ENCODE peak calls at places on chromosome 6, in five cellular contexts. A is H9, C is mesenchymal stem cell, F is neuronal stem cell, I is trophoblast cell. T is an unnamed sample.

GRCh38 chr6:26118999-26119398 is 31.8 kb downstream of the HFE start:
- DNase-seq in I (no peak), A (no peak), F (no peak), C (no peak), T (no peak)

GRCh38 chr6:44072959-44073611 is 54.2 kb downstream of the MRPL14 start:
- DNase-seq in I (peak), C (peak), F (peak), A (peak), T (peak)

GRCh38 chr6:66662196-66662595 is 955.2 kb upstream of the EYS start:
- DNase-seq in A (no peak), C (peak), I (no peak), F (no peak), T (no peak)

GRCh38 chr6:32127717-32128592 is at the start of gene ATF6B:
- DNase-seq in C (peak), F (peak), A (peak), I (peak), T (peak)

GRCh38 chr6:101435028-101435427 is 41.5 kb downstream of the GRIK2 start:
- DNase-seq in F (no peak), C (no peak), I (no peak), A (no peak), T (no peak)

GRCh38 chr6:127198549-127198948 is 68.1 kb upstream of the RNF146 start:
- DNase-seq in A (no peak), C (peak), I (no peak), F (no peak), T (no peak)

GRCh38 chr6:41673704-41674000 is 35.4 kb downstream of the MDFI start:
- DNase-seq in A (no peak), I (no peak), F (no peak), C (no peak), T (no peak)

GRCh38 chr6:7332090-7332745 is 19.2 kb upstream of the SSR1 start:
- DNase-seq in C (no peak), A (no peak), I (no peak), F (no peak), T (no peak)

GRCh38 chr6:14647311-14647710 is 529.7 kb downstream of the CD83 start:
- DNase-seq in C (no peak), F (no peak), I (no peak), A (no peak), T (no peak)

GRCh38 chr6:118562959-118563358 is 14.9 kb downstream of the PLN start:
- DNase-seq in A (no peak), F (no peak), I (no peak), C (peak), T (no peak)

GRCh38 chr6:26392932-26393636 is 9.0 kb upstream of the BTN3A1 start:
- DNase-seq in I (no peak), A (no peak), F (no peak), C (no peak), T (no peak)

GRCh38 chr6:75296811-75297779 is 12.5 kb upstream of the TMEM30A start:
- DNase-seq in A (no peak), C (peak), F (peak), I (no peak), T (no peak)

GRCh38 chr6:292506-293184 is 358 bp downstream of the DUSP22 start:
- DNase-seq in I (peak), F (peak), C (peak), A (peak), T (no peak)

GRCh38 chr6:79668381-79668780 is 37.3 kb downstream of the SH3BGRL2 start:
- DNase-seq in I (no peak), F (no peak), A (no peak), C (no peak), T (no peak)

GRCh38 chr6:27761391-27761790 is 150.8 kb downstream of the OR2B2 start:
- DNase-seq in I (no peak), C (no peak), A (no peak), F (no peak), T (no peak)

GRCh38 chr6:21887301-21888185 is 294.0 kb downstream of the SOX4 start:
- DNase-seq in C (no peak), A (no peak), I (no peak), F (no peak), T (no peak)

GRCh38 chr6:106510090-106510970 is 119.0 kb downstream of the RTN4IP1 start:
- DNase-seq in A (peak), I (peak), F (peak), C (peak), T (no peak)

GRCh38 chr6:43744931-43745727 is 24.9 kb upstream of the VEGFA start:
- DNase-seq in A (peak), C (no peak), F (no peak), I (no peak), T (peak)

GRCh38 chr6:56693246-56693607 is 50.5 kb upstream of the DST start:
- DNase-seq in A (no peak), F (no peak), C (peak), I (peak), T (no peak)

GRCh38 chr6:90993771-90994170 is 406.9 kb upstream of the MAP3K7 start:
- DNase-seq in I (no peak), F (no peak), C (peak), A (no peak), T (no peak)

GRCh38 chr6:17940151-17940791 is 47.2 kb downstream of the KIF13A start:
- DNase-seq in C (no peak), A (no peak), I (no peak), F (no peak), T (no peak)

GRCh38 chr6:53103993-53104675 is 38.9 kb downstream of the FBXO9 start:
- DNase-seq in A (no peak), I (no peak), C (peak), F (no peak), T (no peak)

GRCh38 chr6:150033197-150033771 is 8.0 kb upstream of the RAET1L start:
- DNase-seq in F (no peak), A (peak), C (no peak), I (no peak), T (no peak)

GRCh38 chr6:93418448-93419303 is 683 bp downstream of the EPHA7 start:
- DNase-seq in A (peak), F (peak), I (no peak), C (peak), T (peak)

GRCh38 chr6:150391890-150392289 is 23.1 kb downstream of the IYD start:
- DNase-seq in A (no peak), I (no peak), C (no peak), F (no peak), T (no peak)

GRCh38 chr6:166760288-166760687 is 133.2 kb upstream of the RPS6KA2 start:
- DNase-seq in F (no peak), I (no peak), C (no peak), A (no peak), T (no peak)

GRCh38 chr6:158322724-158323560 is 10.7 kb downstream of the TULP4 start:
- DNase-seq in A (no peak), C (peak), I (no peak), F (no peak), T (no peak)

GRCh38 chr6:39051399-39052122 is 3.0 kb downstream of the GLP1R start:
- DNase-seq in I (no peak), A (no peak), C (no peak), F (no peak), T (no peak)

GRCh38 chr6:138774370-138774769 is 801 bp downstream of the CCDC28A start:
- DNase-seq in I (no peak), A (no peak), C (no peak), F (no peak), T (no peak)

GRCh38 chr6:122749451-122750050 is 30.0 kb upstream of the FABP7 start:
- DNase-seq in I (no peak), A (no peak), F (no peak), C (peak), T (no peak)

GRCh38 chr6:138662474-138662873 is 111.1 kb upstream of the CCDC28A start:
- DNase-seq in A (no peak), I (peak), C (peak), F (no peak), T (no peak)

GRCh38 chr6:105250523-105250922 is 70.7 kb upstream of the POPDC3 start:
- DNase-seq in A (no peak), F (no peak), C (peak), I (peak), T (no peak)

GRCh38 chr6:88161921-88162320 is 4.2 kb downstream of the CNR1 start:
- DNase-seq in A (no peak), I (no peak), C (no peak), F (no peak), T (no peak)

GRCh38 chr6:162085561-162085960 is 642.0 kb downstream of the PRKN start:
- DNase-seq in C (no peak), A (no peak), F (no peak), I (no peak), T (no peak)

DNA sequence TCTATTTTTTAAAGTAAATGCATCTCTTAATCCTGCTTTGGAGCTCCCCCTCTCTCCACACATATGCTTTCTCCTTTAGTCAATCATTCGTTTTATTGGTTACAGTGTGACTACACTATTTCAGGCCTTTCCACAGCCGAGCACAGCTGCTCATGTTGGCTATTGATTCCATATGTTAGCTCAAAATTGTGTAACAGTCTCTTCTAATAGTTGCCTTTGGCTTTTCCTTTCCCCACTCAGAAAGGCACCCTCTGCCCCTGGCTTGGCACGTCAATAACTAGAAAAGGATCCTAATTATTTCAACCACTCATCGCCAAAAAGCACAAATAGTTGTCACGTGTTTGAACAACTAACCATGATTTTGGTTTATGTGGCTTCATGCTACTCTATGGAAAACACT is 410.3 kb upstream of the SLC35B3 start:
- DNase-seq in A (no peak), I (no peak), C (no peak), F (no peak), T (no peak)
- H2BK12ac ChIP-seq in A (no peak), I (no peak), C (no peak), F (no peak), T (no peak)

DNA sequence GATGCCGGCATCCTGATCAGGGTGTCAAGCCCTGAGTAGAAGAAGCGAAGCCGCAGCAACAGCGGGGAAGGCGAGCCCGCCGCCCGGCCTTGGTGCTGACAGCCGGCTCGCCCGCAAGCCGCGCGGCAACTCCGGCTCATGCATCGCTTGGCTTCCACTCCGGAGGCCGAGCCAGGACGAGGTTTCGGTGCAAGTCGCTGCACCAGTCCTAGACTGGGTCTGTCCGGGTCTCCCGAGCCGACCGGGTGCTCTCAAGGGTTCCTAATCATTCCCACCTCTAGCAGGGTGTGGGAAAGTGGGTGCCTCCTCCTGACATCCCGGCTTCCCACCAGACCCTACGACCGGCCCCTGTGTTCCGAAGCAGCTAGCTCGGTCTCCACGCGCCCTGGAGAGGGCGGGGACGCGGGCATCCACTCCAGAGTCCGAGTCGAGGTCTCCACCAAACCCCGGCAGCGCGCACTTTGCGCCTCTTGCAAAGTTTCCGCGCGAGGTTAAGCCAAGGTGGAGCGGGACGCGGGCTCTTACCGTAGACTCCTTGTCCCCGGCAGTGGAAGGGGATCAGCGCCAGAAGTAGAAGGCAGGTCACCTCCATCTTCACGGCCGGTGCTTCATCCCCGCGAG is 1.4 kb downstream of the MDGA1 start:
- DNase-seq in F (no peak), I (no peak), C (peak), A (peak), T (no peak)
- H3K9ac ChIP-seq in F (peak), I (no peak), C (peak), A (no peak), T (no peak)

GRCh38 chr6:11976489-11976888 is 35.6 kb upstream of the HIVEP1 start:
- DNase-seq in C (no peak), A (no peak), I (no peak), F (no peak), T (no peak)
- H2AFZ ChIP-seq in C (no peak), A (peak), I (no peak), F (peak), T (peak)

DNA sequence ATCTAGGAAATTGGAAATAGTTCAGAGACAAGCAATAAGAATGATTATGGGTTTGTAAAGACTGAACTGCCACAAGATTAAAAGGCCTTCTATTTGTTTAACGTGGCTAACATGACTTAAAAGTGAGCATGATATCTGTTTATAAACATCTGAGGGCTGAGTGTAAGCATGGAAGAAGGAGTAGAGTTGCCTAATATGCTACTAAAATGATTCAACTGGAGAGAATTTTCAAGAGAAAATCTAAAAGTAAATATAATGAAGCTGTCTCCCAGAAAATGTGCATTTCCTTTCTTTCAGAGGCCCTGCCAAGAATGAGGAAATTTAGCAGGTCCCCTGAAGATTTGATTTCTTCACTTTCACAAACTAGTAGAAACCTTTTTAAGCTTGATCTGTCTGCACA is 4.3 kb upstream of the EYA4 start:
- DNase-seq in C (peak), F (no peak), I (no peak), A (no peak), T (no peak)
- H2BK12ac ChIP-seq in C (no peak), F (no peak), I (no peak), A (no peak), T (no peak)